ENCODE peak calls at places on chromosomes 16 and 17, in six cellular contexts. W is SK-N-SH, T is fibroblast of lung, N is IMR-90, M is mesendoderm, Y is neural progenitor cell. P is an unnamed sample.
A peak's percentile ranks its signal among the peaks of the same experiment; 100 is the strongest.

GRCh38 chr16:52825882-52826281 is 226.8 kb downstream of the CHD9NB start:
- DNase-seq in W (no peak), T (peak; percentile 5), N (no peak), M (no peak), Y (no peak), P (no peak)

GRCh38 chr17:72255481-72255880 is 134.7 kb downstream of the SOX9 start:
- DNase-seq in W (no peak), T (no peak), N (no peak), M (no peak), Y (no peak), P (no peak)

GRCh38 chr17:21119247-21119944 is 7.4 kb upstream of the DHRS7B start:
- DNase-seq in W (peak; percentile 71), T (peak; percentile 66), N (peak; percentile 61), M (peak; percentile 88), Y (peak; percentile 73), P (peak; percentile 85)

GRCh38 chr16:56931253-56931768 is 631 bp upstream of the HERPUD1 start:
- DNase-seq in W (no peak), T (no peak), N (no peak), M (peak; percentile 51), Y (peak; percentile 49), P (no peak)

GRCh38 chr17:37689317-37689716 is 46.1 kb upstream of the DDX52 start:
- DNase-seq in W (no peak), T (no peak), N (no peak), M (no peak), Y (no peak), P (no peak)

GRCh38 chr17:66527335-66527734 is 224.9 kb downstream of the PRKCA start:
- DNase-seq in W (no peak), T (no peak), N (no peak), M (no peak), Y (peak; percentile 66), P (no peak)

GRCh38 chr17:71759422-71760060 is 361.3 kb upstream of the SOX9 start:
- DNase-seq in W (no peak), T (peak; percentile 31), N (peak; percentile 32), M (no peak), Y (no peak), P (no peak)

GRCh38 chr17:2427215-2427614 is 26.4 kb upstream of the MNT start:
- DNase-seq in W (no peak), T (no peak), N (no peak), M (no peak), Y (no peak), P (no peak)

GRCh38 chr17:41710472-41711090 is 1.6 kb upstream of the GAST start:
- DNase-seq in W (no peak), T (peak; percentile 53), N (peak; percentile 75), M (no peak), Y (no peak), P (no peak)

GRCh38 chr17:44203731-44204452 is 4.2 kb upstream of the ATXN7L3 start:
- DNase-seq in W (peak; percentile 76), T (peak; percentile 72), N (peak; percentile 31), M (peak; percentile 92), Y (peak; percentile 69), P (peak; percentile 89)

GRCh38 chr17:33142703-33143299 is 150.3 kb downstream of the ASIC2 start:
- DNase-seq in W (no peak), T (peak; percentile 28), N (peak; percentile 24), M (peak; percentile 58), Y (peak; percentile 75), P (peak; percentile 2)

GRCh38 chr16:69522732-69523404 is 42.9 kb upstream of the NFAT5 start:
- DNase-seq in W (peak; percentile 53), T (no peak), N (no peak), M (peak; percentile 60), Y (no peak), P (no peak)

GRCh38 chr17:81898029-81898866 is 3.8 kb upstream of the NPB start:
- DNase-seq in W (no peak), T (peak; percentile 56), N (peak; percentile 81), M (peak; percentile 47), Y (no peak), P (peak; percentile 79)

GRCh38 chr16:1631230-1631629 is 19.1 kb downstream of the CRAMP1 start:
- DNase-seq in W (no peak), T (no peak), N (no peak), M (no peak), Y (no peak), P (no peak)

GRCh38 chr16:1631931-1632637 is 19.9 kb downstream of the CRAMP1 start:
- DNase-seq in W (no peak), T (no peak), N (no peak), M (no peak), Y (no peak), P (no peak)

GRCh38 chr16:1633310-1633709 is 21.1 kb downstream of the CRAMP1 start:
- DNase-seq in W (no peak), T (no peak), N (no peak), M (no peak), Y (no peak), P (no peak)

GRCh38 chr16:1634541-1634940 is 22.4 kb downstream of the CRAMP1 start:
- DNase-seq in W (no peak), T (no peak), N (no peak), M (no peak), Y (no peak), P (no peak)

DNA sequence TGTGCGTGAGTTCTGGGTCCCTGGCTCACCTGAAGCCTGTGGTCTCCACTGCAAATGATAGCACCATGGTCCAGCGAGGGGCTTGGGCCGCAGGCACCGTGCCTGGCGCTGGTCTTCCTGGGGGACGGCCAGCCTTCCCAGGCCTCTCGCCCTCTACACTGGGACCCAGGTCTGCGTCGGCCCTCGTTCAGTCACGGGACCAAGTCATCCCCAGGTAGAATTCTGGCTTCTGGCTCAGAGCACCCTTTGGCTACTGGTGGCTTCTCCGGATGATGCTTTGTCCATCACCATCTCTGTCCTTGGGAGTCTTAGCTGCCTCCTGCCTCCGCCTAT is 20.4 kb downstream of the CRAMP1 start:
- DNase-seq in W (no peak), T (no peak), N (no peak), M (no peak), Y (no peak), P (no peak)
- H3K36me3 ChIP-seq in W (peaks cover 42% of the 10 kb centered on the region), T (peaks cover 21% of the 10 kb centered on the region), N (peaks cover 64% of the 10 kb centered on the region), M (peaks cover 13% of the 10 kb centered on the region), Y (no peaks in the 10 kb centered on the region), P (peaks cover 56% of the 10 kb centered on the region)

DNA sequence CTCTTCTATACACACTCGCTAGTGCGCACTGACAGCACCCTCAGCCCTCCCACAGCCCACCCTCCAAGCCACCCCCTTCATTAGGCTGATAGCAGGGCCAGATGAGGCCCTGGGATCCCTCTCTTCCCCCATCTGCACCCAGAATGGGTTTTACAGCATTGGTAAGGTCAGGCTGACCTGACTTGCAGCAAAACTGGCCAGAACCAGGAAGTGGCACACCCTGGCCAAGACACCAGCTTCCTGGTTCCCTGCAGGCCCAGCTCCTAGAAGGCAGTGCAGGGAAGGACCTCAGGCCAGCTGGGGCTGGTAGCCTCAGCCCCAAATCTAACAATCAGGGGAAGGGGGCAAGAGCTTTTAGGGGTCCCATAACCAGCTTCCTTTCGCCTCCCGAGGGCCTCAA is 50.0 kb upstream of the MRPS23 start:
- DNase-seq in W (no peak), T (no peak), N (no peak), M (no peak), Y (no peak), P (no peak)
- H3K9ac ChIP-seq in W (peak overlapping the region; percentile 23), T (no peak overlapping the region), N (peak overlapping the region; percentile 30), M (no peak overlapping the region), Y (no peak overlapping the region), P (peak overlapping the region; percentile 77)

DNA sequence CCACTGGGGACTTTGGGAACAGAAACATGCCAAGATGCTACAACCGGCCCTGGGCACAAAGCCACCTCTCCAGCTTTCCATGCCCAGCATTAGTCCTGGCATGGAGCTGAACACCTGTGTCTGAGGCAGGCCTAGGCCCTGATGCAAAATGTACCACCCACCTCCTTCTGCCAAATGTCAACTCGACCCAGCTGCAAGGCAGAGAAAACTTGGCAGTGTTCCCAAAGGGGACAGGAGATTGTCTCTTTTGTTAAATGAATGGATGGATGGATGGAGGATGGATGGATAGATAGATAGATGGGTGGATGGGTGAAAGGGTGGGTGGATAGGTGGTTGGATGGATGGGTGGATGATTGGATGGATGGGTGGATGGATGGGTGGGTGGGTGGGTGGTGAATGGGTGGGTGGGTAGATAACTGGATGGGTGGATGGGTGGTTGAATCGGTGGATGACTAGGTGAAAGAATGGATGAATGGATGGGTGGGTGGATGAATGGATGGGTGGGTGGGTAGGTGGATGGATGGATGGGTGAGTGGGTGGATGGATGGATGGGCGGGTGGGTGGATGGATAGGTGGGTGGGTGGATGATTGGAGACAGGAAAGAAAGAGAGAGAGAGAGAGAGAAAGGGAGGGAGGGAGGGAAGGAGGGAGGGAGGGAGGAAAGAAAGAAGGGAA is 73.4 kb upstream of the TNRC6C start:
- DNase-seq in W (no peak), T (no peak), N (no peak), M (no peak), Y (no peak), P (no peak)
- H3K4me1 ChIP-seq in W (peaks cover 56% of the 10 kb centered on the region), T (no peaks in the 10 kb centered on the region), N (no peaks in the 10 kb centered on the region), M (no peaks in the 10 kb centered on the region), Y (peaks cover 27% of the 10 kb centered on the region), P (peaks cover 35% of the 10 kb centered on the region)

GRCh38 chr16:67349172-67349571 is 22.6 kb downstream of the LRRC36 start:
- DNase-seq in W (peak; percentile 33), T (peak; percentile 48), N (peak; percentile 44), M (no peak), Y (no peak), P (peak; percentile 54)
- H3K36me3 ChIP-seq in W (no peaks in the 10 kb centered on the region), T (no peaks in the 10 kb centered on the region), N (no peaks in the 10 kb centered on the region), M (no peaks in the 10 kb centered on the region), Y (no peaks in the 10 kb centered on the region), P (no peaks in the 10 kb centered on the region)

GRCh38 chr16:35754391-35755369 is 2295.3 kb downstream of the TP53TG3F start:
- DNase-seq in W (no peak), T (no peak), N (no peak), M (no peak), Y (no peak), P (no peak)
- H3K9ac ChIP-seq in W (no peak overlapping the region), T (no peak overlapping the region), N (no peak overlapping the region), M (no peak overlapping the region), Y (no peak overlapping the region), P (no peak overlapping the region)

DNA sequence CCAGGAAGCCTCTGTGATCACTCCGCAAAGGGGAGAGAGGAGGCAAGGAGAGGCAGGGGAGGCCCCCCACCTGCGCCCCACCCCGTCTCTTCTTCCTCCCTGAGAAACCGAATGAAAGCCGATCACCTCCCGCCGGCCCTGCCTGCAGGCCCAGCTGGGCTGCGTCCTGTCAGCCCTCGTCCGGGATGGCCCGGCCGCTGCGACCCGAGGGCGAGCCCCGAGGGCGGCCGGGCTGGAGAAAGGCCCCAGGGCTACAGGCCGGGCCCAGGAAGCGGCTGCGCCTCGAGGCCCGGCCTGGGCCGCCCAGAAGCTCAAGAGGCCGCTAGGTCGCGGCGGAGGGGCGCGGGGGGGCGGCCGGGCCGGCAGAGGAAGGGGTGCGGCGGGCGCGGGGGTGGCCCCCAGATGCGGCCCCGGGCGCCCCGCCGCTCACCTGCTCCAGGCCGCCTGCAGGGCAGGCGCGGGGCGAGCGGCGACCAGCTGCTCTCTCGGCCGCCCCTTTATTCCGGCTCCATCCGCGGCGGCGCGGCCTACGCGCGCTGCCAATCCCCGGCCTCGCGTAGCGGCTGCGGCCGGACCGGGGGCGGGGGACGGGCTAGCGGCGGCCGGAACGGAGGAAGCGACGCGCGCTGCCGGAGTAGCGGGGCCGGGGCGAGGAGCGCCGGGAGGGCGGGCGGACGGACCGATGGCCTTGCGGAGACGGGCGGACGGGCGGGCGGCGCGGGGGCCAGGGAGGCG is at the start of gene ZNF319:
- DNase-seq in W (no peak), T (no peak), N (no peak), M (peak; percentile 33), Y (peak; percentile 72), P (peak; percentile 58)
- H3K4me1 ChIP-seq in W (peaks cover 18% of the 10 kb centered on the region), T (peaks cover 2% of the 10 kb centered on the region), N (peaks cover 12% of the 10 kb centered on the region), M (peaks cover 16% of the 10 kb centered on the region), Y (peaks cover 8% of the 10 kb centered on the region), P (peaks cover 23% of the 10 kb centered on the region)

P was measured in adipocyte.